ENCODE peak calls at places on chromosome 1, in five cellular contexts. S is activated effector memory CD4-positive, alpha-beta T cell treated with Interleukin-2 at 50 U/mL for 16 hours; R is NCI-H345; W is esophagus muscularis mucosa; L is ACHN. P is an unnamed sample.

GRCh38 chr1:67723620-67724019 is 38.6 kb downstream of the GADD45A start:
- DNase-seq in R (no peak), S (no peak), W (no peak), L (peak), P (peak)

GRCh38 chr1:67850611-67851075 is 17.4 kb upstream of the GNG12 start:
- DNase-seq in W (no peak), L (peak), S (no peak), R (peak), P (no peak)

GRCh38 chr1:97827887-97828286 is 92.9 kb downstream of the DPYD start:
- DNase-seq in L (no peak), W (no peak), S (no peak), R (no peak), P (no peak)

GRCh38 chr1:35111106-35111505 is 31.9 kb downstream of the ZMYM1 start:
- DNase-seq in R (no peak), L (peak), W (no peak), S (no peak), P (no peak)

GRCh38 chr1:177567393-177567792 is 396.6 kb downstream of the BRINP2 start:
- DNase-seq in S (no peak), L (peak), W (no peak), R (peak), P (no peak)

GRCh38 chr1:3903141-3904005 is 3.3 kb upstream of the C1orf174 start:
- DNase-seq in W (no peak), S (no peak), L (no peak), R (peak), P (peak)

GRCh38 chr1:29709711-29710169 is 473.4 kb downstream of the PTPRU start:
- DNase-seq in L (peak), W (no peak), S (no peak), R (peak), P (no peak)

GRCh38 chr1:118204648-118205047 is 19.6 kb upstream of the SPAG17 start:
- DNase-seq in L (no peak), S (no peak), R (peak), W (no peak), P (no peak)

GRCh38 chr1:84851839-84852238 is 41.2 kb downstream of the LPAR3 start:
- DNase-seq in R (no peak), S (no peak), W (peak), L (peak), P (no peak)

GRCh38 chr1:84143796-84144565 is at the start of gene PRKACB:
- DNase-seq in L (peak), R (no peak), W (no peak), S (no peak), P (peak)

P was measured in CD4-positive, CD25-positive, alpha-beta regulatory T cell.